ENCODE peak calls at places on chromosomes 12 and 14, in seven cellular contexts. L is stomach, X is IMR-90, N is K562, A is transverse colon, S is body of pancreas, Z is sigmoid colon. Y is an unnamed sample.

GRCh38 chr14:77141592-77142288 is at the start of gene ZDHHC22:
- DNase-seq in Z (no peak), N (no peak), X (no peak), S (no peak), A (no peak), L (no peak), Y (no peak)

GRCh38 chr12:13945641-13946040 is 35.8 kb downstream of the GRIN2B start:
- DNase-seq in N (no peak), S (no peak), L (no peak), X (no peak), Z (no peak), A (no peak), Y (no peak)

GRCh38 chr12:47785036-47785886 is 12.2 kb downstream of the SLC48A1 start:
- DNase-seq in N (peak; percentile 75), A (no peak), L (no peak), Z (peak; percentile 69), X (no peak), S (no peak), Y (no peak)

GRCh38 chr14:94544726-94545125 is 16.5 kb upstream of the SERPINA4 start:
- DNase-seq in X (no peak), L (no peak), Z (no peak), N (no peak), A (no peak), S (no peak), Y (peak; percentile 79)

GRCh38 chr14:35814371-35815005 is 5.4 kb upstream of the RALGAPA1 start:
- DNase-seq in L (peak; percentile 67), Z (no peak), A (peak; percentile 77), S (peak; percentile 59), N (peak; percentile 29), X (peak; percentile 40), Y (no peak)

GRCh38 chr14:32457213-32457920 is 128.3 kb downstream of the AKAP6 start:
- DNase-seq in N (no peak), L (no peak), X (peak; percentile 84), S (no peak), A (peak; percentile 21), Z (peak; percentile 91), Y (no peak)

GRCh38 chr12:106147956-106148355 is 9.2 kb upstream of the NUAK1 start:
- DNase-seq in X (no peak), S (peak; percentile 87), Z (peak; percentile 88), A (peak; percentile 44), N (no peak), L (peak; percentile 84), Y (no peak)

GRCh38 chr14:92316937-92317336 is 6.0 kb upstream of the SLC24A4 start:
- DNase-seq in A (no peak), N (no peak), L (no peak), Z (no peak), S (no peak), X (no peak), Y (no peak)

GRCh38 chr14:83757896-83758295 is 1772.0 kb upstream of the FLRT2 start:
- DNase-seq in A (no peak), N (no peak), Z (no peak), X (peak; percentile 77), S (no peak), L (no peak), Y (no peak)

GRCh38 chr12:49129332-49130150 is 1.7 kb downstream of the TUBA1B start:
- DNase-seq in L (no peak), Z (no peak), A (no peak), N (no peak), S (peak; percentile 17), X (no peak), Y (no peak)

GRCh38 chr12:130715996-130716917 is at the start of gene RIMBP2:
- DNase-seq in N (no peak), Z (peak; percentile 43), L (peak; percentile 14), S (peak; percentile 22), A (no peak), X (peak; percentile 1), Y (no peak)

GRCh38 chr12:55728932-55729591 is at the start of gene CD63:
- DNase-seq in X (peak; percentile 88), N (peak; percentile 96), L (peak; percentile 91), Z (peak; percentile 96), A (peak; percentile 91), S (peak; percentile 90), Y (no peak)

GRCh38 chr12:99444859-99445316 is 202.7 kb upstream of the GARIN6 start:
- DNase-seq in X (no peak), S (no peak), L (no peak), N (no peak), Z (no peak), A (no peak), Y (no peak)

GRCh38 chr14:102164241-102164641 is 24.5 kb downstream of the WDR20 start:
- DNase-seq in A (no peak), L (no peak), N (no peak), Z (no peak), S (no peak), X (peak; percentile 49), Y (no peak)

GRCh38 chr12:12487490-12487889 is 75.2 kb downstream of the DUSP16 start:
- DNase-seq in A (no peak), Z (no peak), X (no peak), N (no peak), S (no peak), L (no peak), Y (no peak)

GRCh38 chr12:32615441-32615840 is 63.7 kb upstream of the DNM1L start:
- DNase-seq in N (no peak), L (no peak), A (peak; percentile 77), X (no peak), S (no peak), Z (no peak), Y (no peak)

GRCh38 chr14:91245029-91245428 is 525 bp upstream of the GPR68 start:
- DNase-seq in Z (no peak), A (peak; percentile 48), N (no peak), L (no peak), X (no peak), S (no peak), Y (no peak)

GRCh38 chr14:102592969-102593840 is 756 bp downstream of the RCOR1 start:
- DNase-seq in S (peak; percentile 55), Z (peak; percentile 82), L (peak; percentile 50), A (peak; percentile 50), N (peak; percentile 53), X (peak; percentile 26), Y (no peak)

GRCh38 chr12:103680591-103681065 is 93.6 kb downstream of the STAB2 start:
- DNase-seq in S (peak; percentile 15), Z (no peak), N (peak; percentile 53), X (peak; percentile 4), A (peak; percentile 38), L (no peak), Y (no peak)

GRCh38 chr12:34406996-34407300 is 384.7 kb downstream of the ALG10 start:
- DNase-seq in Z (peak; percentile 39), X (no peak), N (no peak), A (peak; percentile 4), S (peak; percentile 4), L (no peak), Y (no peak)

GRCh38 chr14:22320353-22320733 is 268.7 kb downstream of the DAD1 start:
- DNase-seq in X (no peak), N (no peak), L (no peak), A (no peak), S (no peak), Z (no peak), Y (no peak)

GRCh38 chr12:51959211-51959610 is 7.7 kb downstream of the ACVR1B start:
- DNase-seq in L (peak; percentile 30), X (peak; percentile 41), N (no peak), S (peak; percentile 26), Z (peak; percentile 77), A (peak; percentile 29), Y (no peak)

GRCh38 chr12:10153271-10154144 is 18.4 kb downstream of the OLR1 start:
- DNase-seq in L (peak; percentile 73), Z (peak; percentile 88), X (peak; percentile 63), A (peak; percentile 64), S (peak; percentile 67), N (peak; percentile 44), Y (no peak)

GRCh38 chr14:53861781-53862180 is 94.8 kb downstream of the BMP4 start:
- DNase-seq in S (no peak), A (no peak), X (no peak), Z (no peak), L (no peak), N (no peak), Y (no peak)

GRCh38 chr14:96502621-96503251 is 554 bp downstream of the PAPOLA start:
- DNase-seq in X (peak; percentile 13), A (peak; percentile 58), L (peak; percentile 59), N (peak; percentile 67), Z (peak; percentile 74), S (peak; percentile 51), Y (no peak)

GRCh38 chr14:74955229-74955999 is at the start of gene PGF:
- DNase-seq in X (no peak), A (peak; percentile 77), L (peak; percentile 74), Z (peak; percentile 83), N (peak; percentile 80), S (peak; percentile 76), Y (no peak)
- TF ChIP-seq POLR2A in X (no peak), A (peak; percentile 52), L (no peak), Z (no peak), N (no peak), S (peak; percentile 14), Y (peak; percentile 63)

GRCh38 chr12:104975621-104976343 is 10.3 kb upstream of the NOPCHAP1 start:
- DNase-seq in A (no peak), Z (no peak), L (no peak), N (no peak), S (no peak), X (peak; percentile 48), Y (no peak)
- H3K27me3 ChIP-seq in A (no peaks in the 10 kb centered on the region), Z (no peaks in the 10 kb centered on the region), L (no peaks in the 10 kb centered on the region), N (peaks cover 7% of the 10 kb centered on the region), S (no peaks in the 10 kb centered on the region), X (no peaks in the 10 kb centered on the region), Y (no peaks in the 10 kb centered on the region)

DNA sequence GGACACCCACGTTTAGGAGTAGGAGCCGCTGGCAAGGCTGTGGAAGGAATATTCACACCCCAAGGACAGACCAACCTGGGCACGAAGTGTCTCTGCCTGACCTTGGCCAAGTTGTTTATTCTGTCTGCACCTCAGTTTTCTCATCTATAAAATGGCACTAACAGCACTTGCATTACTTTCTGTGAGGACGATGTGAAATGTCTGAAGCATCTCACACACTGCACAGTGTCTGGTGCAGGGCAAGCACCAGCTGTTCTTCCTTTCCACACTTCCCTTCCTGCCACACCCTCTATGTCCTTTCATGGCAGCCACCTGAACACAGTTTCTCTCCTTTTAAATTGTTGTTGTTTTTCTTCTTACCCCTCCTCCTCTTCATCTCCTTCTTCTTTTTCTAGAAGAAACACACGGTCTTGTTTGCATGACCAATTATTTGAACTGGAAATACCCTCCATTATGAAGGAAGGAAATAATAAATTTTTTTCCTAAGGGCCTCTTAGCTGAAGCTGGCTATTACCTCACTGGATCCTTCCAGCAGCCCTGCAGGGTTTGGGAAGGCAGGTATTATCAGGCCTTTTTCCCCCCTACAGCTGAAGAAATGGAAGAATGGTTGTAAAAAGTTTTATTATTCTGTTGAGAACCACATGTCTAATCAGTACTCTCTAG is 42.9 kb upstream of the ATP23 start:
- DNase-seq in S (no peak), L (no peak), A (peak; percentile 48), Z (no peak), X (peak; percentile 5), N (no peak), Y (no peak)
- TF ChIP-seq POLR2A in S (no peak), L (no peak), A (no peak), Z (no peak), X (no peak), N (no peak), Y (no peak)

DNA sequence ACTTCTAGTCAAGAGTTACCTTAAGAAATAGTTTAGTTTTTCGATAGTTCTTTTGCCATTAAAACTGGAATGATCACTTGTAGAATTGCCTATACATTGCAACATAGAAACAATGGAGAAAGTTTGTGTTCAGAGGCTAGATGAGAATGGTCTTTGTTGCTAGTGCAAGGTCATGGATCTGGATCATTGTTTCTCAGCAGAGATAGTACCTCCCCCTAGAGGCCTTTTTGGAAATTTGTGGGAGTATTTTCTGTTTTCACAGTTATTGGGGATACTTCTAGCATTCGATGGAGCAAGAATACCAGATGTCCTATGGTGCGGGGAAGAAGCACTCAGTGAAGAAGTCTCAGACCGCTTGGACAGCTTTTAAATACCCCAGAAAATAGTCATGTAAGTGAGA is 138.8 kb upstream of the HMGA2 start:
- DNase-seq in X (peak; percentile 43), A (no peak), Z (no peak), N (peak; percentile 27), S (no peak), L (no peak), Y (no peak)
- H3K27me3 ChIP-seq in X (no peaks in the 10 kb centered on the region), A (no peaks in the 10 kb centered on the region), Z (no peaks in the 10 kb centered on the region), N (no peaks in the 10 kb centered on the region), S (no peaks in the 10 kb centered on the region), L (no peaks in the 10 kb centered on the region), Y (no peaks in the 10 kb centered on the region)

Y was measured in vagina.